ENCODE peak calls at places on chromosome 10, in four cellular contexts. One of them, this sample, is unnamed.

GRCh38 chr10:53453196-53453595 is 680.6 kb upstream of the MBL2 start:
- DNase-seq in NCI-H226: no peak
- DNase-seq in RWPE1: no peak
- DNase-seq in left cardiac atrium: no peak
- DNase-seq in this sample: no peak

GRCh38 chr10:34723746-34724145 is 91.3 kb downstream of the PARD3 start:
- DNase-seq in NCI-H226: peak
- DNase-seq in RWPE1: no peak
- DNase-seq in left cardiac atrium: peak
- DNase-seq in this sample: no peak

GRCh38 chr10:7542189-7542914 is 124.4 kb downstream of the ITIH5 start:
- DNase-seq in NCI-H226: no peak
- DNase-seq in RWPE1: no peak
- DNase-seq in left cardiac atrium: no peak
- DNase-seq in this sample: no peak

GRCh38 chr10:119541459-119542356 is 811 bp downstream of the RGS10 start:
- DNase-seq in NCI-H226: no peak
- DNase-seq in RWPE1: no peak
- DNase-seq in left cardiac atrium: peak
- DNase-seq in this sample: no peak

GRCh38 chr10:125037145-125037544 is 95.2 kb downstream of the ZRANB1 start:
- DNase-seq in NCI-H226: peak
- DNase-seq in RWPE1: peak
- DNase-seq in left cardiac atrium: no peak
- DNase-seq in this sample: peak

GRCh38 chr10:124093076-124093773 is at the start of gene CHST15:
- DNase-seq in NCI-H226: peak
- DNase-seq in RWPE1: peak
- DNase-seq in left cardiac atrium: peak
- DNase-seq in this sample: peak

GRCh38 chr10:110566472-110567200 is 859 bp upstream of the SMC3 start:
- DNase-seq in NCI-H226: no peak
- DNase-seq in RWPE1: no peak
- DNase-seq in left cardiac atrium: no peak
- DNase-seq in this sample: no peak

GRCh38 chr10:127196227-127196954 is at the start of gene INSYN2A:
- DNase-seq in NCI-H226: peak
- DNase-seq in RWPE1: peak
- DNase-seq in left cardiac atrium: peak
- DNase-seq in this sample: no peak

GRCh38 chr10:89171996-89172395 is 35.1 kb downstream of the CH25H start:
- DNase-seq in NCI-H226: peak
- DNase-seq in RWPE1: no peak
- DNase-seq in left cardiac atrium: no peak
- DNase-seq in this sample: no peak

GRCh38 chr10:50310560-50311174 is 59.4 kb upstream of the ASAH2 start:
- DNase-seq in NCI-H226: no peak
- DNase-seq in RWPE1: no peak
- DNase-seq in left cardiac atrium: no peak
- DNase-seq in this sample: no peak

GRCh38 chr10:10644317-10645111 is 373.2 kb upstream of the CELF2 start:
- DNase-seq in NCI-H226: no peak
- DNase-seq in RWPE1: peak
- DNase-seq in left cardiac atrium: peak
- DNase-seq in this sample: peak

GRCh38 chr10:122348512-122348911 is 26.0 kb upstream of the PLEKHA1 start:
- DNase-seq in NCI-H226: no peak
- DNase-seq in RWPE1: no peak
- DNase-seq in left cardiac atrium: no peak
- DNase-seq in this sample: no peak

GRCh38 chr10:79468015-79468560 is 22.7 kb upstream of the ZCCHC24 start:
- DNase-seq in NCI-H226: no peak
- DNase-seq in RWPE1: no peak
- DNase-seq in left cardiac atrium: no peak
- DNase-seq in this sample: no peak

GRCh38 chr10:122116331-122116730 is 127.4 kb downstream of the TACC2 start:
- DNase-seq in NCI-H226: no peak
- DNase-seq in RWPE1: no peak
- DNase-seq in left cardiac atrium: no peak
- DNase-seq in this sample: no peak

GRCh38 chr10:88232029-88232895 is 350.9 kb downstream of the RNLS start:
- DNase-seq in NCI-H226: peak
- DNase-seq in RWPE1: no peak
- DNase-seq in left cardiac atrium: peak
- DNase-seq in this sample: no peak

GRCh38 chr10:118311505-118311904 is 30.6 kb downstream of the FAM204A start:
- DNase-seq in NCI-H226: no peak
- DNase-seq in RWPE1: no peak
- DNase-seq in left cardiac atrium: no peak
- DNase-seq in this sample: no peak

GRCh38 chr10:97538401-97538800 is 34.2 kb upstream of the ANKRD2 start:
- DNase-seq in NCI-H226: peak
- DNase-seq in RWPE1: no peak
- DNase-seq in left cardiac atrium: no peak
- DNase-seq in this sample: no peak

GRCh38 chr10:73865459-73866442 is 8.6 kb downstream of the CAMK2G start:
- DNase-seq in NCI-H226: no peak
- DNase-seq in RWPE1: no peak
- DNase-seq in left cardiac atrium: peak
- DNase-seq in this sample: no peak

GRCh38 chr10:132714096-132714721 is 71.7 kb downstream of the NKX6-2 start:
- DNase-seq in NCI-H226: no peak
- DNase-seq in RWPE1: no peak
- DNase-seq in left cardiac atrium: peak
- DNase-seq in this sample: no peak

GRCh38 chr10:118537623-118538022 is 57.8 kb downstream of the PRLHR start:
- DNase-seq in NCI-H226: no peak
- DNase-seq in RWPE1: no peak
- DNase-seq in left cardiac atrium: no peak
- DNase-seq in this sample: no peak

GRCh38 chr10:128210215-128211063 is 84.2 kb upstream of the MKI67 start:
- DNase-seq in NCI-H226: peak
- DNase-seq in RWPE1: peak
- DNase-seq in left cardiac atrium: peak
- DNase-seq in this sample: no peak

GRCh38 chr10:77925410-77925794 is 1.2 kb downstream of the DLG5 start:
- DNase-seq in NCI-H226: no peak
- DNase-seq in RWPE1: peak
- DNase-seq in left cardiac atrium: no peak
- DNase-seq in this sample: no peak

GRCh38 chr10:68333058-68333395 is 299 bp upstream of the PBLD start:
- DNase-seq in NCI-H226: no peak
- DNase-seq in RWPE1: no peak
- DNase-seq in left cardiac atrium: no peak
- DNase-seq in this sample: no peak

GRCh38 chr10:57699944-57700343 is 567.8 kb downstream of the IPMK start:
- DNase-seq in NCI-H226: peak
- DNase-seq in RWPE1: no peak
- DNase-seq in left cardiac atrium: no peak
- DNase-seq in this sample: no peak

GRCh38 chr10:29642996-29643395 is 8.2 kb upstream of the SVIL start:
- DNase-seq in NCI-H226: no peak
- DNase-seq in RWPE1: no peak
- DNase-seq in left cardiac atrium: no peak
- DNase-seq in this sample: no peak

GRCh38 chr10:98088186-98088971 is 46.1 kb upstream of the R3HCC1L start:
- DNase-seq in NCI-H226: no peak
- DNase-seq in RWPE1: no peak
- DNase-seq in left cardiac atrium: peak
- DNase-seq in this sample: no peak

GRCh38 chr10:84665883-84666463 is 337.6 kb downstream of the CCSER2 start:
- DNase-seq in NCI-H226: no peak
- DNase-seq in RWPE1: peak
- DNase-seq in left cardiac atrium: no peak
- DNase-seq in this sample: no peak